ENCODE peak calls at places on chromosomes 4 and X, in ten cellular contexts. H, A, Z, V, G, W, L, F, E and K are unnamed samples.

GRCh38 chr4:10098770-10099139 is 17.8 kb downstream of the WDR1 start:
- DNase-seq in Z (peak; percentile 78), F (no peak), H (no peak), A (no peak), V (no peak), G (no peak), E (no peak), L (no peak), W (no peak), K (peak; percentile 49)

GRCh38 chr4:25928956-25929336 is 14.9 kb downstream of the SMIM20 start:
- DNase-seq in Z (peak; percentile 52), W (no peak), A (no peak), G (no peak), L (no peak), V (no peak), E (no peak), H (no peak), F (no peak), K (no peak)

GRCh38 chrX:111868726-111869638 is 7.0 kb upstream of the TRPC5OS start:
- DNase-seq in A (peak; percentile 33), V (no peak), G (no peak), F (no peak), E (no peak), W (no peak), H (no peak), Z (no peak), L (peak; percentile 37), K (no peak)

GRCh38 chr4:48341776-48342558 is 638 bp downstream of the SLAIN2 start:
- DNase-seq in H (peak; percentile 82), Z (no peak), V (peak; percentile 58), G (peak; percentile 35), E (peak; percentile 73), L (peak; percentile 61), A (peak; percentile 68), W (peak; percentile 71), F (peak; percentile 83), K (no peak)

GRCh38 chrX:69503228-69503834 is 795 bp upstream of the NALF2 start:
- DNase-seq in L (no peak), A (peak; percentile 79), E (no peak), G (no peak), H (no peak), Z (no peak), V (no peak), F (no peak), W (no peak), K (no peak)

GRCh38 chrX:71532078-71532752 is 689 bp upstream of the OGT start:
- DNase-seq in W (no peak), G (peak; percentile 43), Z (peak; percentile 35), F (no peak), A (no peak), V (no peak), H (no peak), E (peak; percentile 49), L (peak; percentile 62), K (peak; percentile 65)

GRCh38 chrX:31266172-31267076 is 194.6 kb upstream of the FTHL17 start:
- DNase-seq in H (peak; percentile 72), A (peak; percentile 64), W (peak; percentile 66), G (peak; percentile 46), E (peak; percentile 69), F (peak; percentile 82), L (peak; percentile 55), V (no peak), Z (no peak), K (no peak)

GRCh38 chrX:11111038-11111851 is at the start of gene HCCS:
- DNase-seq in A (peak; percentile 86), E (peak; percentile 89), F (peak; percentile 90), W (peak; percentile 89), H (peak; percentile 87), L (peak; percentile 90), Z (peak; percentile 79), V (peak; percentile 73), G (peak; percentile 76), K (peak; percentile 81)

GRCh38 chr4:139794158-139794954 is 128.7 kb downstream of the MGST2 start:
- DNase-seq in A (no peak), E (no peak), H (no peak), L (no peak), G (no peak), W (no peak), Z (no peak), F (no peak), V (no peak), K (peak; percentile 30)

GRCh38 chrX:9597361-9598035 is 132.6 kb downstream of the TBL1X start:
- DNase-seq in G (no peak), F (no peak), A (no peak), L (no peak), Z (no peak), E (no peak), W (no peak), V (no peak), H (no peak), K (no peak)

GRCh38 chrX:41452972-41453371 is 5.8 kb downstream of the NYX start:
- DNase-seq in A (no peak), H (no peak), L (no peak), W (no peak), F (no peak), E (no peak), Z (peak; percentile 21), G (no peak), V (no peak), K (peak; percentile 20)

GRCh38 chr4:169439244-169439643 is 168.5 kb upstream of the SH3RF1 start:
- DNase-seq in G (no peak), V (no peak), W (no peak), E (no peak), F (no peak), Z (no peak), H (no peak), A (no peak), L (peak; percentile 13), K (no peak)

GRCh38 chrX:42505057-42505456 is 272.9 kb downstream of the PPP1R2C start:
- DNase-seq in F (no peak), W (no peak), Z (no peak), A (no peak), H (no peak), E (no peak), L (no peak), G (no peak), V (no peak), K (no peak)

GRCh38 chr4:52105276-52105675 is 54.2 kb downstream of the SPATA18 start:
- DNase-seq in Z (no peak), F (no peak), V (no peak), L (no peak), H (no peak), W (no peak), G (no peak), A (no peak), E (no peak), K (no peak)

GRCh38 chr4:52102587-52102986 is 51.5 kb downstream of the SPATA18 start:
- DNase-seq in Z (no peak), A (no peak), H (no peak), V (no peak), F (no peak), L (no peak), W (no peak), E (no peak), G (no peak), K (peak; percentile 26)

GRCh38 chr4:52100062-52100461 is 49.0 kb downstream of the SPATA18 start:
- DNase-seq in W (no peak), Z (no peak), A (no peak), G (no peak), E (no peak), V (no peak), L (no peak), F (no peak), H (no peak), K (no peak)

GRCh38 chr4:52106142-52106541 is 55.0 kb downstream of the SPATA18 start:
- DNase-seq in H (no peak), Z (no peak), A (no peak), E (no peak), W (no peak), L (no peak), V (no peak), F (no peak), G (no peak), K (no peak)

GRCh38 chr4:52103314-52103713 is 52.2 kb downstream of the SPATA18 start:
- DNase-seq in G (no peak), W (no peak), Z (no peak), E (no peak), L (no peak), A (no peak), F (no peak), H (no peak), V (no peak), K (no peak)
- TF ChIP-seq CTCF in G (peak; percentile 3), W (no peak), Z (peak; percentile 42), E (no peak), L (no peak), A (no peak), F (no peak), H (peak; percentile 12), V (no peak), K (peak; percentile 53)

DNA sequence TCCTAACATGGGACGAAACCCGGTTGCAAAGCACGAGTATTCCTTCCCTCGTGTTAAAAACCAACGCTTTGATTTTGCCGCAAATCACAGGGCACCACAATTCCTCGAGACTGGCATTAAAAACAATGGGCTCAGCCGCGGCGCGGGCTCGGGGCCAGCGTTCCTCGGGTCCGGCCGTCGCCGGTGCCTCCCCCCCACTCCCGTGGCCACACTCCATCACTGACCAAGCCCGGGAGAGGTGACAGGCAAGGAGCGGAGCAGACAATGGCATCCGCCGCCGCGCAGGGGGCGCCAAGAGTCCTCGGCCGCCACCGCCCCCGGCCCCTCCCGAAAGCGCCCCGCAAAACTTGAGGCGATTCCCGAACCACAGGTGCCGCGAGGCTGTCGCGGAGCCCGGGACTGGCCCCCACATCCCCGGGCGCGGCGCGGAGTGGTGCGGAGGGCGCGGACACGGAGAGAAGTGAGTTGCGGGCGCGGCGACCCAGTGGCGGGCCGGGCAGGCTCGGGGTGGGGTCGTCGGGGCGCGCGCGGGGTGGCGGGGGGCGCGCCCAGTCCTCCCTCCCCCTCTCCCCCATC is 445 bp downstream of the AP1S2 start:
- DNase-seq in H (peak; percentile 78), G (peak; percentile 69), W (peak; percentile 65), L (peak; percentile 61), F (peak; percentile 78), Z (no peak), V (peak; percentile 46), A (peak; percentile 64), E (peak; percentile 76), K (peak; percentile 1)
- TF ChIP-seq CTCF in H (no peak), G (no peak), W (peak; percentile 29), L (peak; percentile 38), F (peak; percentile 27), Z (no peak), V (no peak), A (peak; percentile 32), E (peak; percentile 57), K (peak; percentile 38)

DNA sequence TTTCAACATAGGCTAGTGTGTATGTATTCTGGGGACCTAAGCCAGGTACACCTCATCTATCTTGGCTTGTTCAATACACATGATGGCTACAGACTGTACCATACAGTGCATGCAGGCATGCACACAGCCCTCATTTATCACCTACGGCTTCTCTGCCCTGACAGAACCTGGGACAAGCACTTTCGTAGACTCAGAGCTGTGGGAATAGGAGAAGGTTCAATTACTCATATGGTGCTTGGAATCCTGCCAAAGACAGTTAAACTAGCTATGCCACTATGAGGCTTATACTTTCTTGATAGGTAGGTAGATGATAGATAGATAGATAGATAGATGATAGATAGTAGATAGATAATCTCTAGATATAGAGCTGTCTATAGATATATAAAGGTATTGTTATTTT is 457.2 kb downstream of the GALNTL6 start:
- DNase-seq in A (no peak), W (no peak), H (no peak), Z (no peak), L (no peak), E (no peak), G (no peak), V (no peak), F (no peak), K (no peak)
- TF ChIP-seq CTCF in A (no peak), W (no peak), H (no peak), Z (no peak), L (no peak), E (no peak), G (no peak), V (no peak), F (no peak), K (no peak)

GRCh38 chrX:77910108-77910840 is at the start of gene ATP7A:
- DNase-seq in E (peak; percentile 90), H (peak; percentile 92), G (peak; percentile 89), F (peak; percentile 95), A (peak; percentile 89), W (peak; percentile 93), Z (peak; percentile 84), V (peak; percentile 83), L (peak; percentile 95), K (peak; percentile 84)
- TF ChIP-seq CTCF in E (peak; percentile 56), H (peak; percentile 59), G (peak; percentile 56), F (peak; percentile 54), A (peak; percentile 52), W (peak; percentile 47), Z (peak; percentile 68), V (no peak), L (peak; percentile 62), K (peak; percentile 67)